ENCODE peak calls at places on chromosome 15, in five cellular contexts. One of them, this sample, is unnamed.

GRCh38 chr15:77546050-77546501 is 86.6 kb downstream of the LINGO1 start:
- DNase-seq in HCEC 1CT: peak; percentile 73
- DNase-seq in activated naive CD4-positive, alpha-beta T cell: no peak
- DNase-seq in A549: peak; percentile 70
- DNase-seq in non-pigmented ciliary epithelial cell: peak; percentile 60
- DNase-seq in this sample: no peak

GRCh38 chr15:53445531-53445930 is 313.9 kb downstream of the WDR72 start:
- DNase-seq in HCEC 1CT: no peak
- DNase-seq in activated naive CD4-positive, alpha-beta T cell: no peak
- DNase-seq in A549: no peak
- DNase-seq in non-pigmented ciliary epithelial cell: no peak
- DNase-seq in this sample: no peak

GRCh38 chr15:55980511-55980910 is 12.9 kb downstream of the NEDD4 start:
- DNase-seq in HCEC 1CT: no peak
- DNase-seq in activated naive CD4-positive, alpha-beta T cell: no peak
- DNase-seq in A549: no peak
- DNase-seq in non-pigmented ciliary epithelial cell: no peak
- DNase-seq in this sample: no peak

GRCh38 chr15:101127503-101128076 is 124.3 kb downstream of the CHSY1 start:
- DNase-seq in HCEC 1CT: peak; percentile 96
- DNase-seq in activated naive CD4-positive, alpha-beta T cell: peak; percentile 32
- DNase-seq in A549: no peak
- DNase-seq in non-pigmented ciliary epithelial cell: peak; percentile 79
- DNase-seq in this sample: no peak

GRCh38 chr15:80549191-80549590 is 145.0 kb downstream of the ARNT2 start:
- DNase-seq in HCEC 1CT: peak; percentile 93
- DNase-seq in activated naive CD4-positive, alpha-beta T cell: no peak
- DNase-seq in A549: no peak
- DNase-seq in non-pigmented ciliary epithelial cell: peak; percentile 60
- DNase-seq in this sample: no peak

GRCh38 chr15:99721104-99721778 is 12.0 kb downstream of the LYSMD4 start:
- DNase-seq in HCEC 1CT: no peak
- DNase-seq in activated naive CD4-positive, alpha-beta T cell: no peak
- DNase-seq in A549: no peak
- DNase-seq in non-pigmented ciliary epithelial cell: no peak
- DNase-seq in this sample: no peak

GRCh38 chr15:77634266-77634962 is 1.7 kb upstream of the LINGO1 start:
- DNase-seq in HCEC 1CT: peak; percentile 44
- DNase-seq in activated naive CD4-positive, alpha-beta T cell: peak; percentile 18
- DNase-seq in A549: peak; percentile 84
- DNase-seq in non-pigmented ciliary epithelial cell: peak; percentile 6
- DNase-seq in this sample: peak; percentile 5

GRCh38 chr15:99105516-99106341 is 849 bp downstream of the SYNM start:
- DNase-seq in HCEC 1CT: no peak
- DNase-seq in activated naive CD4-positive, alpha-beta T cell: no peak
- DNase-seq in A549: peak; percentile 81
- DNase-seq in non-pigmented ciliary epithelial cell: no peak
- DNase-seq in this sample: peak; percentile 4

GRCh38 chr15:90412356-90413194 is 24.5 kb downstream of the IQGAP1 start:
- DNase-seq in HCEC 1CT: peak; percentile 56
- DNase-seq in activated naive CD4-positive, alpha-beta T cell: no peak
- DNase-seq in A549: peak; percentile 47
- DNase-seq in non-pigmented ciliary epithelial cell: no peak
- DNase-seq in this sample: no peak

GRCh38 chr15:99059010-99059981 is 45.6 kb upstream of the SYNM start:
- DNase-seq in HCEC 1CT: peak; percentile 94
- DNase-seq in activated naive CD4-positive, alpha-beta T cell: peak; percentile 30
- DNase-seq in A549: peak; percentile 78
- DNase-seq in non-pigmented ciliary epithelial cell: no peak
- DNase-seq in this sample: no peak

GRCh38 chr15:47331796-47332480 is 385.4 kb upstream of the SEMA6D start:
- DNase-seq in HCEC 1CT: peak; percentile 18
- DNase-seq in activated naive CD4-positive, alpha-beta T cell: no peak
- DNase-seq in A549: no peak
- DNase-seq in non-pigmented ciliary epithelial cell: no peak
- DNase-seq in this sample: no peak

GRCh38 chr15:37058316-37058985 is 41.9 kb downstream of the MEIS2 start:
- DNase-seq in HCEC 1CT: no peak
- DNase-seq in activated naive CD4-positive, alpha-beta T cell: no peak
- DNase-seq in A549: peak; percentile 5
- DNase-seq in non-pigmented ciliary epithelial cell: no peak
- DNase-seq in this sample: no peak

GRCh38 chr15:88580532-88580931 is 34.1 kb upstream of the DET1 start:
- DNase-seq in HCEC 1CT: no peak
- DNase-seq in activated naive CD4-positive, alpha-beta T cell: no peak
- DNase-seq in A549: no peak
- DNase-seq in non-pigmented ciliary epithelial cell: no peak
- DNase-seq in this sample: no peak

GRCh38 chr15:89486726-89487050 is 9.7 kb downstream of the RHCG start:
- DNase-seq in HCEC 1CT: no peak
- DNase-seq in activated naive CD4-positive, alpha-beta T cell: peak; percentile 16
- DNase-seq in A549: no peak
- DNase-seq in non-pigmented ciliary epithelial cell: no peak
- DNase-seq in this sample: no peak

GRCh38 chr15:52486003-52486996 is 42.4 kb downstream of the MYO5A start:
- DNase-seq in HCEC 1CT: no peak
- DNase-seq in activated naive CD4-positive, alpha-beta T cell: no peak
- DNase-seq in A549: no peak
- DNase-seq in non-pigmented ciliary epithelial cell: no peak
- DNase-seq in this sample: no peak

GRCh38 chr15:67730135-67730534 is 95.2 kb upstream of the SKOR1 start:
- DNase-seq in HCEC 1CT: no peak
- DNase-seq in activated naive CD4-positive, alpha-beta T cell: no peak
- DNase-seq in A549: no peak
- DNase-seq in non-pigmented ciliary epithelial cell: no peak
- DNase-seq in this sample: no peak

GRCh38 chr15:51935466-51936118 is 36.0 kb downstream of the LEO1 start:
- DNase-seq in HCEC 1CT: no peak
- DNase-seq in activated naive CD4-positive, alpha-beta T cell: no peak
- DNase-seq in A549: no peak
- DNase-seq in non-pigmented ciliary epithelial cell: no peak
- DNase-seq in this sample: no peak

GRCh38 chr15:82183121-82184031 is 79.2 kb downstream of the EFL1 start:
- DNase-seq in HCEC 1CT: peak; percentile 60
- DNase-seq in activated naive CD4-positive, alpha-beta T cell: no peak
- DNase-seq in A549: no peak
- DNase-seq in non-pigmented ciliary epithelial cell: no peak
- DNase-seq in this sample: no peak

GRCh38 chr15:84828433-84828908 is 11.3 kb downstream of the ALPK3 start:
- DNase-seq in HCEC 1CT: no peak
- DNase-seq in activated naive CD4-positive, alpha-beta T cell: no peak
- DNase-seq in A549: no peak
- DNase-seq in non-pigmented ciliary epithelial cell: no peak
- DNase-seq in this sample: no peak

GRCh38 chr15:83654379-83655236 is 685 bp downstream of the ADAMTSL3 start:
- DNase-seq in HCEC 1CT: no peak
- DNase-seq in activated naive CD4-positive, alpha-beta T cell: no peak
- DNase-seq in A549: no peak
- DNase-seq in non-pigmented ciliary epithelial cell: no peak
- DNase-seq in this sample: no peak

GRCh38 chr15:75153084-75153483 is 48.6 kb upstream of the C15orf39 start:
- DNase-seq in HCEC 1CT: peak; percentile 43
- DNase-seq in activated naive CD4-positive, alpha-beta T cell: no peak
- DNase-seq in A549: peak; percentile 84
- DNase-seq in non-pigmented ciliary epithelial cell: no peak
- DNase-seq in this sample: no peak

GRCh38 chr15:82674873-82675272 is 27.7 kb upstream of the CPEB1 start:
- DNase-seq in HCEC 1CT: no peak
- DNase-seq in activated naive CD4-positive, alpha-beta T cell: no peak
- DNase-seq in A549: no peak
- DNase-seq in non-pigmented ciliary epithelial cell: no peak
- DNase-seq in this sample: no peak

GRCh38 chr15:88630141-88630721 is 8.6 kb upstream of the ISG20 start:
- DNase-seq in HCEC 1CT: no peak
- DNase-seq in activated naive CD4-positive, alpha-beta T cell: no peak
- DNase-seq in A549: peak; percentile 53
- DNase-seq in non-pigmented ciliary epithelial cell: no peak
- DNase-seq in this sample: peak; percentile 32

GRCh38 chr15:56042982-56043980 is 49.9 kb upstream of the NEDD4 start:
- DNase-seq in HCEC 1CT: no peak
- DNase-seq in activated naive CD4-positive, alpha-beta T cell: no peak
- DNase-seq in A549: no peak
- DNase-seq in non-pigmented ciliary epithelial cell: no peak
- DNase-seq in this sample: peak; percentile 41

GRCh38 chr15:67548862-67549651 is 6.6 kb downstream of the MAP2K5 start:
- DNase-seq in HCEC 1CT: no peak
- DNase-seq in activated naive CD4-positive, alpha-beta T cell: no peak
- DNase-seq in A549: no peak
- DNase-seq in non-pigmented ciliary epithelial cell: no peak
- DNase-seq in this sample: no peak

GRCh38 chr15:41512078-41512394 is 1.6 kb downstream of the LTK start:
- DNase-seq in HCEC 1CT: no peak
- DNase-seq in activated naive CD4-positive, alpha-beta T cell: no peak
- DNase-seq in A549: no peak
- DNase-seq in non-pigmented ciliary epithelial cell: no peak
- DNase-seq in this sample: no peak

GRCh38 chr15:59138243-59138642 is 33.3 kb downstream of the CCNB2 start:
- DNase-seq in HCEC 1CT: peak; percentile 39
- DNase-seq in activated naive CD4-positive, alpha-beta T cell: peak; percentile 45
- DNase-seq in A549: peak; percentile 86
- DNase-seq in non-pigmented ciliary epithelial cell: no peak
- DNase-seq in this sample: peak; percentile 27

GRCh38 chr15:89155656-89156055 is 65.7 kb downstream of the RLBP1 start:
- DNase-seq in HCEC 1CT: no peak
- DNase-seq in activated naive CD4-positive, alpha-beta T cell: no peak
- DNase-seq in A549: no peak
- DNase-seq in non-pigmented ciliary epithelial cell: no peak
- DNase-seq in this sample: no peak

GRCh38 chr15:58597943-58598828 is 151.3 kb downstream of the ADAM10 start:
- DNase-seq in HCEC 1CT: no peak
- DNase-seq in activated naive CD4-positive, alpha-beta T cell: no peak
- DNase-seq in A549: no peak
- DNase-seq in non-pigmented ciliary epithelial cell: no peak
- DNase-seq in this sample: no peak

GRCh38 chr15:35306361-35306981 is 221.4 kb upstream of the NANOGP8 start:
- DNase-seq in HCEC 1CT: peak; percentile 90
- DNase-seq in activated naive CD4-positive, alpha-beta T cell: no peak
- DNase-seq in A549: peak; percentile 65
- DNase-seq in non-pigmented ciliary epithelial cell: no peak
- DNase-seq in this sample: no peak

GRCh38 chr15:65660927-65661326 is 39.2 kb downstream of the SLC24A1 start:
- DNase-seq in HCEC 1CT: peak; percentile 82
- DNase-seq in activated naive CD4-positive, alpha-beta T cell: no peak
- DNase-seq in A549: no peak
- DNase-seq in non-pigmented ciliary epithelial cell: no peak
- DNase-seq in this sample: no peak

GRCh38 chr15:53658827-53659226 is 100.6 kb downstream of the WDR72 start:
- DNase-seq in HCEC 1CT: no peak
- DNase-seq in activated naive CD4-positive, alpha-beta T cell: no peak
- DNase-seq in A549: no peak
- DNase-seq in non-pigmented ciliary epithelial cell: no peak
- DNase-seq in this sample: no peak